ENCODE peak calls at places on chromosomes 1 and 21, in five cellular contexts. Y, N, U, Z and C are unnamed samples.

GRCh38 chr1:224923726-224924125 is 5.7 kb upstream of the DNAH14 start:
- DNase-seq in Y (no peak), N (no peak), U (no peak), Z (no peak), C (no peak)

GRCh38 chr1:79679916-79680315 is 673.4 kb upstream of the ADGRL4 start:
- DNase-seq in Y (no peak), N (no peak), U (no peak), Z (no peak), C (no peak)

GRCh38 chr1:226772456-226773139 is 33.5 kb upstream of the ITPKB start:
- DNase-seq in Y (no peak), N (no peak), U (no peak), Z (no peak), C (no peak)

GRCh38 chr1:17162941-17163340 is 42.0 kb upstream of the PADI1 start:
- DNase-seq in Y (no peak), N (no peak), U (no peak), Z (no peak), C (no peak)

GRCh38 chr1:246632584-246633168 is 66.4 kb downstream of the CNST start:
- DNase-seq in Y (no peak), N (no peak), U (peak; percentile 44), Z (peak; percentile 48), C (peak; percentile 81)

GRCh38 chr1:57423135-57424131 is at the start of gene DAB1:
- DNase-seq in Y (no peak), N (no peak), U (peak; percentile 4), Z (no peak), C (no peak)

GRCh38 chr21:35259452-35259851 is 210.3 kb upstream of the RUNX1 start:
- DNase-seq in Y (no peak), N (no peak), U (no peak), Z (no peak), C (no peak)

GRCh38 chr21:39186676-39187075 is 3.4 kb upstream of the PSMG1 start:
- DNase-seq in Y (no peak), N (no peak), U (peak; percentile 10), Z (no peak), C (no peak)

GRCh38 chr1:54965624-54966340 is 14.6 kb upstream of the TMEM61 start:
- DNase-seq in Y (no peak), N (peak; percentile 77), U (peak; percentile 89), Z (peak; percentile 94), C (no peak)

GRCh38 chr21:38775733-38776132 is 30.0 kb upstream of the ETS2 start:
- DNase-seq in Y (no peak), N (no peak), U (no peak), Z (no peak), C (no peak)

DNA sequence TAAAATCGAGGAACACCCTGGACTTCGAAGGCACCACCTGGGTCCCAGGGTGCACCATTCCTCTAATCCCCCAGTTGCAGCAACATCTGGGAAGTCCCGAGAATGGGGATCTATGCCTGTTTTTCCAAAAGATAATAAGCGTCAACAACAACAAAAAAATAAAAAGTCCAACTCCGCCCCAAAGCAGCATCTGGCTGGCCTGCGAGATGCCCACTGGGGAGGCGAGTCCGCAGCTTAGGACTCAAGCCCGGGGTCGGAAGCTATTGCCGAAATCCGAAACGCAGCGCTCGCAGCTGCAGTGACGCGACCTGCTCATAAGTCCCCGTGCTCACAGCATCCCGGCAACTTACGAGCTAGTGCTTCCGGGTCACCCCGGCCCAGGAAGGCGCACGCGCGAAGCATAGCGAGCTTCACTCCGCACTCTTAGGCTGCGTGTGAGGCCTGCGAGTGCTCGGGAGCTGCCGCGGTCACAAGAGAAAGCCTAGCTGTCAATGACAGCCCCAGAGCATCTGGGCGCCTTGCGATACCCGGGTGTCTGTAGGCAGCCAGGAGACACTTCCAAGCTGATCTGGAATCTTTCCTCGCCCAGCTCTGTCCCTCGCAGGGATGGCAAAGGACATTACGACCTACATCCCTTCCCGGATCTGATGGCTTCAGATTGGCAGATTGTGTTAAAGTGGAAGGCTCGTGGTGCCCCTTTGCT is 9.9 kb upstream of the LTN1 start:
- DNase-seq in Y (peak; percentile 94), N (peak; percentile 98), U (peak; percentile 98), Z (peak; percentile 98), C (peak; percentile 92)
- TF ChIP-seq CTCF in Y (no peak), N (no peak), U (no peak), Z (no peak), C (no peak)

DNA sequence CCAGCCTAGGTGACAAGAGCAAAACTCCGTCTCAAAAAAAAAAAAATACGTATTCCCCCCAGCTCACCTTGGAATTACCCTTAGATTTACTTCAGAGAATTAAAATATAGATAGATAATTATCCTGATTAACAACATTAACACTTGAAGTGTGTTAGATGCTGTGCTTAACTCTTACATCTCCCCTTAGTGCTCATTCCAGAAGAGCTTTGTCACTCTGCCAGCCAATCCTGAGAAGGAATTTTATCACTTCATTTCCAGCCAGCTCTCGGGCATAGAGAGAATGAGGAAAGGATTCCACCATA is 1.6 kb upstream of the SHC1 start:
- DNase-seq in Y (no peak), N (no peak), U (no peak), Z (no peak), C (no peak)
- H3K4me3 ChIP-seq in Y (no peak overlapping the region), N (peak overlapping the region; percentile 84), U (peak overlapping the region; percentile 73), Z (peak overlapping the region; percentile 83), C (peak overlapping the region; percentile 72)

GRCh38 chr1:18529714-18530113 is 49.0 kb downstream of the KLHDC7A start:
- DNase-seq in Y (no peak), N (no peak), U (no peak), Z (no peak), C (no peak)

GRCh38 chr1:18531503-18531845 is 50.7 kb downstream of the KLHDC7A start:
- DNase-seq in Y (no peak), N (no peak), U (no peak), Z (no peak), C (no peak)

GRCh38 chr1:18528616-18529015 is 47.9 kb downstream of the KLHDC7A start:
- DNase-seq in Y (no peak), N (no peak), U (no peak), Z (no peak), C (no peak)

GRCh38 chr1:18532390-18533170 is 51.9 kb downstream of the KLHDC7A start:
- DNase-seq in Y (peak; percentile 1), N (no peak), U (no peak), Z (no peak), C (no peak)

GRCh38 chr1:18530567-18531502 is 50.1 kb downstream of the KLHDC7A start:
- DNase-seq in Y (no peak), N (no peak), U (no peak), Z (no peak), C (no peak)
- TF ChIP-seq CTCF in Y (no peak), N (no peak), U (no peak), Z (no peak), C (no peak)

DNA sequence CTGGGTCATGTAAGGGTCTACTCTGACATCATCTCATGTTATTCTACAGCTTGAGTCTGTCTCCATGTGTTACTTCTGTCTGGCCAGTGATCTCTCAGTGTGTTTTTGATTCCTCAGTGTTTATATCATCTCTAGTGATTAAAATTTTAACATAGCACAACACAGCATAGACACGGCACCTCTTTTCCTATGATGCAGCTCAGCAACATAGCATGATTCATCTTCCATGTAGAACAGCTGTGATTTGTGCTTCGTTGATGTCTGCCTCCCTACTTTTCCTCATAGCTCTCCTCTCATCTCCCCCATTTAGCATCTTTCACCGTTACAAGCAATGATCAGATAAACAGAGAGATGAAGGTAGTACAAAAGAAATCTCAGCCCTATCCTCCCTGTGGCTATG is 163.9 kb upstream of the DPT start:
- DNase-seq in Y (no peak), N (no peak), U (no peak), Z (peak; percentile 14), C (no peak)
- H3K4me3 ChIP-seq in Y (no peak overlapping the region), N (peak overlapping the region; percentile 37), U (no peak overlapping the region), Z (no peak overlapping the region), C (no peak overlapping the region)

GRCh38 chr1:26785611-26786436 is 1.9 kb upstream of the PIGV start:
- DNase-seq in Y (no peak), N (no peak), U (peak; percentile 38), Z (peak; percentile 45), C (no peak)

GRCh38 chr1:26788515-26788785 is 700 bp downstream of the PIGV start:
- DNase-seq in Y (no peak), N (no peak), U (no peak), Z (no peak), C (no peak)

GRCh38 chr1:26787381-26787705 is 407 bp upstream of the PIGV start:
- DNase-seq in Y (no peak), N (no peak), U (no peak), Z (peak; percentile 57), C (no peak)

GRCh38 chr1:26787706-26788514 is at the start of gene PIGV:
- DNase-seq in Y (peak; percentile 89), N (peak; percentile 94), U (peak; percentile 88), Z (peak; percentile 81), C (no peak)

GRCh38 chr1:26786437-26787380 is 1.0 kb upstream of the PIGV start:
- DNase-seq in Y (peak; percentile 75), N (peak; percentile 81), U (peak; percentile 91), Z (peak; percentile 86), C (no peak)
- TF ChIP-seq CTCF in Y (no peak), N (no peak), U (no peak), Z (no peak), C (no peak)

DNA sequence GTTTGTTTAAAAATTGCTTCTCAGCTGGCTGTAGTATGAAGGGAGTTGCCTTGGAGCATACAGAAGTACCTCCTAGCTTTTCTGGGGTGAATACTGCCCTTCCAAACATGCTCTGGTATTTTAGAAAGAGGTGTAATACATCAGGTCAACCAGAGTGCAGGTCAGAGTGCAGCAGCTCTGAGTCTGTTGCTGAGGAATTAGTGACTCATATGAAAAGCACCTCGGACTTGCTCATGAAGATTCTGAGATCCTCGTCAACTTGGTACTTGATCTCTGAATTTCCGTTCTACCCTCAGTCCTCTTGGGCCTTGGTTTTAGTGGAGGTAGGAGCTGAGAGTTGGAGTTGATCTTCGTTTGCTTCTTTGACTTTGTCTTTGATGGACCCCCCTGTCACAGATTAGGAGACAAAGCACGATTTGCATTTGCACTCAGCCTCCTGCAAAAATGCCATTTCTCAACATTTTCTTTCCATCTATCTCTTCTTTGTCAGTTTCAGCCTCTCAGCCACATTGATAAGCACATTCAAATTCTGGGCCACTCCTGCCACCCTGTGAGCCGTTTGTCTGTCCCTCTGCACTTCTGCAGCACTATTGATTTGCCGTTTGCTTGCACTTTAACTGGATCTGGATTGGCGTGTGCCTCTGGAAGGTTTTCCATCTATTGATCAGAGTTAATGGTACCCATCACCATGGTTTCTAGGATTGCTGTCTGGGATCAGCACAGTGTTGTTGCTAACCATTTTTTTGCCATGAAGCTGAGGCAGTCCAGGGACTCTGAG is 67.5 kb downstream of the NOS1AP start:
- DNase-seq in Y (no peak), N (no peak), U (peak; percentile 77), Z (peak; percentile 73), C (peak; percentile 67)
- H3K4me3 ChIP-seq in Y (no peak overlapping the region), N (no peak overlapping the region), U (no peak overlapping the region), Z (no peak overlapping the region), C (no peak overlapping the region)

DNA sequence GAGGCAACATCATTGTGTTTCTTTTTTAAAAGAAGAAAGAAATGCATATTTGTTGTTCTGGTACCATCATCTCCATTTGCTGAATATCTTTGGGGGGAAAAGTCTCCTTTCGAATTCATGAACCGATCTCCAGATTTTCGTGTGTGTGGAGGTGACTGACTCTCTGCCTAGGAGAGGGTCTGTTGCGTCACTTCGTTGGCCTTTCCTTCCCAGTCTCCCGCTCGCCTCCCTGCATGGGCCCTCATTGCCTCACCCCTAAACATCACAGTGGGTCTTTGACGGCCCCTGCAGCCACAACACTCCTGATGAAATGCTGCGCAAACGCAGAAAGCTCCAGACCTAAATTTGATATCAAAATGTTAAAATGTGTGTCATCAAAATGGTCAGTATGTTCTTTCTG is 103.2 kb upstream of the RALGPS2 start:
- DNase-seq in Y (no peak), N (no peak), U (no peak), Z (no peak), C (no peak)
- TF ChIP-seq CTCF in Y (no peak), N (no peak), U (no peak), Z (no peak), C (no peak)